ENCODE peak calls at places on chromosomes 16 and 17, in four cellular contexts. V is effector memory CD4-positive, alpha-beta T cell; S is thoracic aorta; H is PC-9. T is an unnamed sample. For H3K36me3 and H3K27me3, the result is how much of the 10 kb centered on the place peaks cover.

GRCh38 chr16:25264599-25264998 is 7.0 kb upstream of the ZKSCAN2 start:
- DNase-seq in H (no peak), S (no peak), V (no peak), T (no peak)

GRCh38 chr17:4738136-4739121 is 1.2 kb upstream of the ZMYND15 start:
- DNase-seq in S (no peak), H (peak), V (no peak), T (peak)

GRCh38 chr16:26667271-26667703 is 399.4 kb upstream of the C16orf82 start:
- DNase-seq in H (no peak), S (no peak), V (no peak), T (peak)

GRCh38 chr17:55731586-55732250 is 9.1 kb upstream of the TMEM100 start:
- DNase-seq in S (no peak), V (no peak), H (no peak), T (no peak)

GRCh38 chr17:48378238-48378637 is 51.8 kb downstream of the SKAP1 start:
- DNase-seq in S (no peak), H (no peak), V (no peak), T (no peak)

GRCh38 chr17:45718791-45719190 is 65.3 kb upstream of the CRHR1 start:
- DNase-seq in S (no peak), H (no peak), V (no peak), T (no peak)

GRCh38 chr17:32461853-32462617 is 17.7 kb downstream of the PSMD11 start:
- DNase-seq in H (no peak), V (peak), S (no peak), T (peak)

GRCh38 chr16:3180445-3180878 is 7.5 kb upstream of the OR1F1 start:
- DNase-seq in H (no peak), S (no peak), V (no peak), T (peak)

GRCh38 chr17:36849871-36850348 is 87.4 kb upstream of the LHX1 start:
- DNase-seq in V (no peak), H (no peak), S (no peak), T (peak)

GRCh38 chr17:61381537-61381936 is 18.1 kb upstream of the TBX2 start:
- DNase-seq in H (no peak), V (no peak), S (no peak), T (no peak)

GRCh38 chr16:50940275-50940854 is 198.5 kb downstream of the CYLD start:
- DNase-seq in S (no peak), V (no peak), H (no peak), T (peak)

GRCh38 chr17:12406623-12407228 is 259.0 kb upstream of the MYOCD start:
- DNase-seq in V (no peak), H (no peak), S (no peak), T (no peak)

DNA sequence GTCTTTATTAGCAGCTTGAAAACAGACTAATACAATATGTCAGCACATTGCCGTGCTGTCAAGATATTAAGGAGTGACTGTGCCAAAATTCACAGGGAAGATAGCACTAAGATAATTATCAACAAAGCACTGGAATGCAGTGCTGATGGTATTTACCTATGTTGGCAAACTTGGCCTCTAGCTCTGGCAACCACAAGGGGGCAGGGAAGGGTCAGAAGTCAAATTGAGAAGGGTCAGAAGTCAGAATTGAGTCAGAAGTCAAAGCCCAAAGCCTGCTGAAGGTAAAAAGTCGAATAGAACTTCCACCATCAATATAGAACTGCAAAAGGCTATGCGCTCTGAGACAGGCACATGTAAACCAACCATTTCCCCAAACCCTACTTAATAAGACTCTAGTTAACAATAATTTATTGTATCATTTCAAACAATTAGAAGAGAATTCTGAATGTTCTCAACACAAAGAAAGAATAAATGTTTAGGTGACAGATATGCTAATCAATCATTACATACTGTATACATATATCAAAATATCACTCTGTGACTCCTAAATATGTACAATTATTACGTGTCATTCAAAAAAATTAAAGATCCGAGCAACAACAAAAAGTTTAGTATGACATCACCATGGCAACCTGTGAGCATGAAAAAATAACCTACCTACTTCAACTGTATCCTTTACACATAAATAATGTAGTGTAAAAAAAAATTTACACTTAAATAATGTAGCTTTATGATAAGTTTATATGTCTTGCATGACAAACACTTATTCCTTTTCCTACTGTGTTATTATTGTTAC is 916.1 kb downstream of the KCNJ2 start:
- DNase-seq in V (no peak), S (no peak), H (no peak), T (peak)
- H3K36me3 ChIP-seq in V (under half), S (under half), H (under half), T (under half)

DNA sequence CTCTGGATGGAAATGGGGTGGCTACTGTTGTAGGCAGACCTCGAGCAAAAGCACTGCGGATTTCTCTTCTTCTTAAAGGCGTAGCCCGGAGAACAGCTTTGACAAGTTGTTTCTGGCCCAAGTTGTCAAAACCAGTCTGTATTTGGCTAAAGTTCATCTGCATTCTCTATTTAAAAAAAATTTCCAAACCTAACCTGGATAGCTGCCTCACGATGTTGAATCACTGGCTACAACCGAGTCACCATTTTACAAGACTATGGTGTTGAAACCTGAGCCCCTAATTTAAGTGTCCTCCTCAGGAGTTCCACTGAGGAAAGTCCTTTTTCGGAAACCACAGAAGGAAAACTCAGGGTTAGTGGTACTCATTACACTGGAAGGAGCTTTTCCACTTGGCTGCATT is 1.5 kb downstream of the SLC16A6 start:
- DNase-seq in H (no peak), V (no peak), S (no peak), T (no peak)
- H3K4me3 ChIP-seq in H (no peak), V (peak), S (peak), T (no peak)

GRCh38 chr16:85364323-85365040 is 248.6 kb upstream of the GSE1 start:
- DNase-seq in V (no peak), S (no peak), H (no peak), T (no peak)

GRCh38 chr16:85363881-85364280 is 249.2 kb upstream of the GSE1 start:
- DNase-seq in V (no peak), H (no peak), S (no peak), T (no peak)

GRCh38 chr16:85365120-85365519 is 248.0 kb upstream of the GSE1 start:
- DNase-seq in V (no peak), H (no peak), S (no peak), T (no peak)

GRCh38 chr16:85367485-85367884 is 245.6 kb upstream of the GSE1 start:
- DNase-seq in S (no peak), H (no peak), V (no peak), T (no peak)

GRCh38 chr16:85366031-85366763 is 246.9 kb upstream of the GSE1 start:
- DNase-seq in V (no peak), S (no peak), H (no peak), T (peak)
- H3K27me3 ChIP-seq in V (under half), S (under half), H (under half), T (under half)

DNA sequence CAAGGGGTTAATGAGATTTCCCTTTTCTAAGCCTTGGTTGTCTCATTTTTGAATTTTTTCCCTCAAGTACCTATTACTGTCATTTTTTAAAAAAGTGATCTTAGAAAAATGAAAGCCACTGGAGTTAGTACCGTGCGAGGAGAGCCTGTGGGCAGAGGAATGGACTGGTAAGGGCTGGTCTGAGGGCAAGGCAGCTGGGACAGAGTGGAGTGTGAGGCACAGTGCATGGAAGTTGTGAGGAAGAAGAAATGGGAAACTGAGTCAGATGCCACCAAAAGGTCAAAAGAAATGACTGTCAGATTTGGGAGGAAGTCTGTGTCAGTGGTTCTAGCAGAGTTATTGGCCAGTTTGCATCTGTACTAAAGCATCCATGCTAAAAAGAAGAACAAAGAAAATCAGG is 8.2 kb downstream of the RASD1 start:
- DNase-seq in S (no peak), H (no peak), V (no peak), T (no peak)
- H3K36me3 ChIP-seq in S (under half), H (under half), V (under half), T (under half)

DNA sequence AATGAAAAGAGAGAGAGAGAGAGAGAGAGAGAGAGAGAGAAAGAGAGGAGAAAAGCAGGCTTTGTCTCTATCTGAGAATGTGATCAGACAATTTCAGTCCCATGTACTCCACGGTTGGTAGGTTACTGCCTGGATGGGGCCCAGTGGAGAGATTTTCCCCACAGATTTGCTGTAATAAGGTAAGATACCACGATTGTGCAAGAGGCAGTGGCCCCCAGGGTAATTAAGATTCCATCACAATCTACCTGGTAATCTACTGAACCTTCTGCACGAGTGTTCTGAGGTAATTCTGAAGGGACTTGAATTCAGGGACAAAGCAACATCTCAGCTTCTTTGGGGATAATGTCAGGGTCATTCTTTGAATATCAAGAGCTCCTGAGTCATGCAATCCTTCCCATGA is 306.7 kb downstream of the MAF start:
- DNase-seq in S (no peak), V (no peak), H (no peak), T (no peak)
- H3K4me3 ChIP-seq in S (no peak), V (no peak), H (no peak), T (no peak)

DNA sequence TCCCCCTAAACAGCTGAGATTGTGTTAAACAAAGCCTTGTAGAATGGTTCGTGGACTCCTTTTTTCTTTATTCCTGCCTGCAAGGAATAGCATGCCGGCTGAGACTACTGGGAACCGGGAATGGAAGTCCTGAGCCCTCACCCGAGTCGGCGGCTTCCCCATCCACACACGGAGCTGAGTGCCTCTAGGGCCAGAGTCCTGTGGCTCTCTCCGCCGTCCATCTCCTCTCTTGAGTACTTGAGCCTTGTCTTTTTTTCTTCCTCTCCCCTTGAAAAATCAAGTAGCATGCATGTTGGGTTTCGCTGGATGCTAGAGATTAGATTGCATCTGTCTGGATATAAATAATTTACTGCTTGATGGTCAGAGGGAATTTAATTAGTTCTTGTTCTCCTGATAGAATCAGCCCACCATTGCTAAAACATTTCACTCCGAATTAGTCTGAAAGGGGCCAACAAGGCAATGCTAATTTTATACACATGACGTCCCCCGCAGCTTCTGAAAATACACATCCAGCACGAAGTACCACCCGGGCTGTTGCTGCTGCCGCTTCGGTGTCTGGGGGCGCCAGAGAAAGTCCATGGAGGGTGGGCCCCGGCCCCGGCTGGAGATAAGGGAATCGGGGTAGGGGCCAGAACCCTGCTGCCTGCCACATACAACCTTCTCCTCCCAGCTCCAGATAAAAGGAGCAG is 48.6 kb downstream of the RBFOX3 start:
- DNase-seq in V (no peak), S (no peak), H (no peak), T (peak)
- H3K27me3 ChIP-seq in V (under half), S (under half), H (half or more), T (under half)

GRCh38 chr17:75737133-75737962 is 16.1 kb downstream of the ITGB4 start:
- DNase-seq in S (no peak), V (no peak), H (no peak), T (peak)

GRCh38 chr17:75739801-75740200 is 18.5 kb downstream of the ITGB4 start:
- DNase-seq in V (no peak), S (no peak), H (no peak), T (no peak)

GRCh38 chr17:75740215-75740614 is 19.0 kb downstream of the ITGB4 start:
- DNase-seq in V (no peak), S (no peak), H (no peak), T (no peak)

GRCh38 chr17:75739174-75739573 is 17.9 kb downstream of the ITGB4 start:
- DNase-seq in V (no peak), S (no peak), H (no peak), T (no peak)

DNA sequence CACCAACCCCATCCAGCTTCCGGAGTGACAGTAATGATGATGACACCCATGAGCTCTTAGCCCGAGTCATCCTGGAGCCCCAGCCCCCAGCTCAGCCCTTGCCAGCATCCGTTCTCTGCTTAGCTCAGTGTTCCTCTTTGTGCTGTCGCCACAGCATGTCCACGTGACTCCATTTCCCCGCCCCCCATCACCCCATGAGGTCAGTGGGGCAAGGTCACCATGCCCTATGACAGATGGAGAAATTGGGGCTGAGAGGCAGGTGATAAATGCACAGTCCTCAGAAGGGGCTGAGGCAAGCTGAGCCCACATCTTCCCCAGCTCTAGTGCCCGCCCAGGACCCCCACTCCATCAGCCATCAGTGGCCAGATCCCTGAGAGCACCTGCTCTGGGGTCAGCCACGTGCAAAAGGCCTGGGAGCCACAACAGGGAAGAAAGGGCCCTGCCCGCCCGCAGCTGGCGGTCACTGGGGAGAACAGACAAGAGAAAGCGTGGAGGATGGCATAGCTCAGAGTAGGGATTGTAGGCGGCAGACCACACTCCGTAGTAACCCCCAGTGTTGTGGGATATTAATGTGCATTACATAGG is 17.1 kb downstream of the ITGB4 start:
- DNase-seq in V (no peak), S (no peak), H (no peak), T (no peak)
- H3K36me3 ChIP-seq in V (under half), S (under half), H (under half), T (under half)

DNA sequence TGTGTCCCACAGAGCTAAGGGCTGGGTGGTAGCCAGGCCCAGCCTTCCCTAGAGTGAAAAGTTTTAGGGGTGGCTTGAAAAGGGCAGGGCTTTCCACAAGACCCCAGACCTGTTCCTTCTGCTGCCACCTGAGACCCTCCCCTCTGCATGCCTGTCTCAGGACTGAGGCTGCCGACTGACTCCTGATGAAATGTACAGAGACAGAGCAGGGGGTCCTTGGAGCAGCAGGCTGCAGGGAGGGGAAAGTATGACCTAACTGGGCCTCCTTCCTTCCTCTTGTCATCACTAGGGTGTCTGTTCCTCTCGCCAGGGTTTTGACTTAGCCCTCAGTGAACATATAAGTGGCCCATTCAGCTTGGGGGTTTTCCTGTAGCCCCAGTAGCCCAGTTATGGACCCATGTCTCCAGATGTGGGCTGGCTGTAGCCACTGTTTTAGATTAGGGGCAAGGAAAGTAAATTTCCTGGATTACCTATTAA is 14.9 kb upstream of the NFATC3 start:
- DNase-seq in V (no peak), H (no peak), S (no peak), T (no peak)
- H3K4me3 ChIP-seq in V (no peak), H (no peak), S (no peak), T (no peak)

DNA sequence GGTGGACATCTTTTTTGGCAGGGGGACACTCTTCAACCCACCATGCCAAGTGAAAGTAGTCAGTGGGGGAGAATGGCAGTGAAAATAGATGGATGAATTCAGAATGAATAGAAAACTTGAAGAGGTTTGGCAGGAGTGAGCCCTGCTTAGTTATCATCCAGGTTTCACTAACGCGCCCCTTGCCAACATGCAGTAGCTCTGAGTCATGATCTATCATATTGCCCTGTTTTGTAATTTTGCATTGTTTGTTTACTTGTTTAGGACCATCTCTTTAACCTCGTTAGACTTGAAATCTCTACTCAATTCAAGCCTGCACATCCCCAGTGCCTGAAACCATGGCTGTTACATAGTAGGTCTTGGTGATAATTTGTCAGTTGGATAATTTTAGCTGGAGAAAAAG is 116.7 kb downstream of the RBFOX1 start:
- DNase-seq in H (no peak), S (no peak), V (no peak), T (no peak)
- H3K27me3 ChIP-seq in H (under half), S (under half), V (under half), T (under half)

GRCh38 chr17:27315322-27315721 is 21.4 kb downstream of the WSB1 start:
- DNase-seq in S (peak), H (no peak), V (no peak), T (no peak)
- H3K36me3 ChIP-seq in S (under half), H (under half), V (under half), T (under half)

T was measured in H7.